ENCODE peak calls at places on chromosomes 4 and X, in ten cellular contexts. V, J, Z, C, B, H, T, Q, N and I are unnamed samples.

GRCh38 chr4:65651031-65651430 is 19.3 kb downstream of the EPHA5 start:
- DNase-seq in V (no peak), J (no peak), Z (peak), C (no peak), B (no peak), H (no peak), T (no peak), Q (no peak), N (no peak), I (no peak)

GRCh38 chrX:149871940-149872339 is 9.0 kb upstream of the MAGEA8 start:
- DNase-seq in V (peak), J (no peak), Z (peak), C (peak), B (no peak), H (peak), T (peak), Q (no peak), N (peak), I (peak)

GRCh38 chr4:173513651-173514050 is 16.4 kb downstream of the HAND2 start:
- DNase-seq in V (no peak), J (no peak), Z (no peak), C (no peak), B (no peak), H (no peak), T (no peak), Q (no peak), N (no peak), I (no peak)

GRCh38 chr4:2412534-2412884 is 5.9 kb downstream of the ZFYVE28 start:
- DNase-seq in V (no peak), J (no peak), Z (no peak), C (peak), B (peak), H (peak), T (peak), Q (peak), N (peak), I (no peak)

GRCh38 chr4:182448281-182449151 is 205.3 kb downstream of the TENM3 start:
- DNase-seq in V (peak), J (peak), Z (peak), C (no peak), B (peak), H (peak), T (peak), Q (peak), N (peak), I (peak)

GRCh38 chr4:101081695-101082369 is 265.5 kb downstream of the PPP3CA start:
- DNase-seq in V (no peak), J (no peak), Z (no peak), C (no peak), B (no peak), H (no peak), T (no peak), Q (no peak), N (no peak), I (no peak)

GRCh38 chr4:166460769-166461550 is 587.9 kb downstream of the TLL1 start:
- DNase-seq in V (no peak), J (no peak), Z (peak), C (no peak), B (no peak), H (no peak), T (no peak), Q (no peak), N (peak), I (no peak)

GRCh38 chrX:77451041-77451440 is 3.9 kb downstream of the FGF16 start:
- DNase-seq in V (no peak), J (no peak), Z (peak), C (no peak), B (peak), H (no peak), T (no peak), Q (no peak), N (no peak), I (no peak)

GRCh38 chrX:152637649-152638442 is at the start of gene GABRQ:
- DNase-seq in V (peak), J (peak), Z (peak), C (no peak), B (peak), H (peak), T (no peak), Q (peak), N (no peak), I (no peak)

GRCh38 chr4:91621446-91621845 is 682.3 kb upstream of the GRID2 start:
- DNase-seq in V (no peak), J (no peak), Z (no peak), C (no peak), B (no peak), H (no peak), T (no peak), Q (no peak), N (peak), I (no peak)

GRCh38 chr4:38509551-38509950 is 154.4 kb upstream of the KLF3 start:
- DNase-seq in V (no peak), J (no peak), Z (no peak), C (peak), B (no peak), H (no peak), T (no peak), Q (no peak), N (no peak), I (peak)

GRCh38 chr4:186940476-186940875 is 216.8 kb upstream of the FAT1 start:
- DNase-seq in V (no peak), J (no peak), Z (no peak), C (no peak), B (no peak), H (no peak), T (no peak), Q (no peak), N (no peak), I (no peak)

GRCh38 chrX:120840826-120841225 is 34.8 kb downstream of the CT47B1 start:
- DNase-seq in V (no peak), J (no peak), Z (peak), C (no peak), B (no peak), H (no peak), T (no peak), Q (no peak), N (peak), I (no peak)

GRCh38 chrX:131816551-131817136 is 206.5 kb upstream of the STK26 start:
- DNase-seq in V (no peak), J (no peak), Z (no peak), C (peak), B (peak), H (peak), T (peak), Q (peak), N (peak), I (peak)

GRCh38 chr4:83255584-83255983 is 29.0 kb downstream of the COQ2 start:
- DNase-seq in V (no peak), J (peak), Z (peak), C (no peak), B (peak), H (no peak), T (no peak), Q (no peak), N (peak), I (no peak)

GRCh38 chrX:71098302-71098701 is 2.7 kb downstream of the FOXO4 start:
- DNase-seq in V (peak), J (no peak), Z (peak), C (peak), B (peak), H (peak), T (peak), Q (peak), N (peak), I (peak)

GRCh38 chr4:102614801-102615200 is 113.6 kb downstream of the NFKB1 start:
- DNase-seq in V (no peak), J (no peak), Z (no peak), C (peak), B (no peak), H (no peak), T (no peak), Q (no peak), N (no peak), I (no peak)

GRCh38 chr4:156942991-156943390 is 28.6 kb downstream of the PDGFC start:
- DNase-seq in V (no peak), J (no peak), Z (no peak), C (no peak), B (no peak), H (no peak), T (no peak), Q (no peak), N (no peak), I (no peak)

GRCh38 chrX:9189286-9189685 is 155.4 kb upstream of the FAM9B start:
- DNase-seq in V (no peak), J (no peak), Z (no peak), C (no peak), B (no peak), H (no peak), T (no peak), Q (no peak), N (no peak), I (no peak)

GRCh38 chr4:71186566-71187398 is 152.0 kb upstream of the SLC4A4 start:
- DNase-seq in V (no peak), J (no peak), Z (peak), C (peak), B (peak), H (no peak), T (peak), Q (peak), N (peak), I (peak)

GRCh38 chr4:169723207-169723606 is 34.5 kb downstream of the HPF1 start:
- DNase-seq in V (peak), J (no peak), Z (peak), C (no peak), B (no peak), H (no peak), T (no peak), Q (no peak), N (peak), I (no peak)

GRCh38 chr4:139483000-139483399 is 29.1 kb downstream of the RAB33B start:
- DNase-seq in V (no peak), J (no peak), Z (no peak), C (no peak), B (no peak), H (no peak), T (no peak), Q (no peak), N (no peak), I (no peak)

GRCh38 chr4:63717384-63717783 is 691.9 kb downstream of the TECRL start:
- DNase-seq in V (no peak), J (no peak), Z (peak), C (no peak), B (peak), H (peak), T (no peak), Q (no peak), N (peak), I (no peak)

GRCh38 chr4:187460016-187460415 is 535.6 kb upstream of the ZFP42 start:
- DNase-seq in V (no peak), J (no peak), Z (no peak), C (no peak), B (no peak), H (no peak), T (no peak), Q (no peak), N (no peak), I (no peak)

GRCh38 chrX:133402042-133402453 is 13.2 kb downstream of the GPC4 start:
- DNase-seq in V (no peak), J (no peak), Z (peak), C (no peak), B (peak), H (no peak), T (no peak), Q (no peak), N (no peak), I (no peak)

GRCh38 chrX:40158036-40158706 is 60.4 kb upstream of the BCOR start:
- DNase-seq in V (no peak), J (no peak), Z (no peak), C (no peak), B (no peak), H (peak), T (no peak), Q (no peak), N (peak), I (peak)

GRCh38 chr4:6909113-6909969 is at the start of gene TBC1D14:
- DNase-seq in V (peak), J (peak), Z (peak), C (peak), B (peak), H (peak), T (peak), Q (peak), N (peak), I (peak)

GRCh38 chr4:48939785-48940184 is 33.2 kb upstream of the OCIAD2 start:
- DNase-seq in V (no peak), J (peak), Z (peak), C (no peak), B (peak), H (no peak), T (no peak), Q (peak), N (peak), I (no peak)

GRCh38 chrX:22135171-22135711 is 103.1 kb downstream of the PHEX start:
- DNase-seq in V (no peak), J (no peak), Z (peak), C (no peak), B (peak), H (peak), T (no peak), Q (no peak), N (peak), I (no peak)

GRCh38 chrX:123976671-123977316 is 15.3 kb downstream of the STAG2 start:
- DNase-seq in V (no peak), J (no peak), Z (peak), C (no peak), B (no peak), H (peak), T (no peak), Q (no peak), N (peak), I (no peak)

GRCh38 chr4:158428242-158428641 is 93.4 kb upstream of the RXFP1 start:
- DNase-seq in V (no peak), J (no peak), Z (peak), C (no peak), B (no peak), H (no peak), T (no peak), Q (no peak), N (peak), I (no peak)

GRCh38 chr4:153418114-153418513 is 48.0 kb upstream of the TMEM131L start:
- DNase-seq in V (no peak), J (no peak), Z (peak), C (no peak), B (peak), H (no peak), T (no peak), Q (no peak), N (no peak), I (no peak)